ENCODE peak calls at places on chromosomes 16 and 17, in five cellular contexts. A is GDM1; U is esophagus squamous epithelium; Y is stimulated activated CD8-positive, alpha-beta memory T cell treated with anti-CD3 and anti-CD28 coated beads, Interleukin-4, amount 100 ng/mL, for 4 hours; F is NCI-H460. K is an unnamed sample.

GRCh38 chr17:45227101-45227591 is 5.5 kb downstream of the FMNL1 start:
- DNase-seq in U (no peak), A (no peak), Y (no peak), F (no peak), K (no peak)

GRCh38 chr17:35244345-35245195 is 1.7 kb downstream of the SLFN5 start:
- DNase-seq in U (peak), Y (peak), F (peak), A (peak), K (peak)

GRCh38 chr16:84324439-84325262 is 30.0 kb downstream of the WFDC1 start:
- DNase-seq in A (no peak), F (no peak), Y (no peak), U (no peak), K (no peak)

GRCh38 chr16:48277158-48277557 is 29.8 kb upstream of the ABCC11 start:
- DNase-seq in F (no peak), U (no peak), A (no peak), Y (no peak), K (no peak)

GRCh38 chr17:50101346-50102163 is 6.4 kb downstream of the PDK2 start:
- DNase-seq in A (no peak), F (no peak), Y (no peak), U (no peak), K (no peak)

GRCh38 chr16:75271441-75272096 is 20.1 kb upstream of the BCAR1 start:
- DNase-seq in F (no peak), Y (no peak), U (no peak), A (no peak), K (no peak)

GRCh38 chr17:7296189-7296861 is 1.9 kb upstream of the YBX2 start:
- DNase-seq in A (peak), F (peak), Y (peak), U (no peak), K (peak)

GRCh38 chr17:50593321-50593720 is 32.8 kb downstream of the CACNA1G start:
- DNase-seq in U (no peak), F (no peak), A (no peak), Y (no peak), K (no peak)

GRCh38 chr16:24971718-24972117 is 43.5 kb downstream of the ARHGAP17 start:
- DNase-seq in F (no peak), U (no peak), Y (no peak), A (no peak), K (no peak)

GRCh38 chr17:59760164-59760563 is 52.7 kb downstream of the VMP1 start:
- DNase-seq in A (no peak), Y (no peak), F (no peak), U (no peak), K (no peak)

GRCh38 chr16:2196162-2196980 is at the start of gene CASKIN1:
- DNase-seq in Y (no peak), A (no peak), F (no peak), U (no peak), K (no peak)

GRCh38 chr17:82978765-82979349 is 100.6 kb upstream of the METRNL start:
- DNase-seq in Y (no peak), U (no peak), F (no peak), A (peak), K (peak)

GRCh38 chr16:79651363-79651762 is 50.8 kb upstream of the MAF start:
- DNase-seq in F (no peak), U (no peak), A (no peak), Y (no peak), K (no peak)

K was measured in KBM-7.